ENCODE peak calls at places on chromosomes 13 and 19, in four cellular contexts. One of them, this sample, is unnamed.

GRCh38 chr13:41458939-41459753 is 1.8 kb downstream of the RGCC start:
- DNase-seq in osteoblast: peak; percentile 95
- DNase-seq in GM23248: peak; percentile 84
- DNase-seq in GM23338: peak; percentile 70
- DNase-seq in this sample: peak; percentile 88

GRCh38 chr13:36526897-36527296 is 94.6 kb downstream of the CCNA1 start:
- DNase-seq in osteoblast: no peak
- DNase-seq in GM23248: no peak
- DNase-seq in GM23338: peak; percentile 21
- DNase-seq in this sample: no peak

GRCh38 chr13:100633461-100633860 is 41.1 kb downstream of the TMTC4 start:
- DNase-seq in osteoblast: peak; percentile 81
- DNase-seq in GM23248: peak; percentile 93
- DNase-seq in GM23338: no peak
- DNase-seq in this sample: no peak

GRCh38 chr13:97710797-97711196 is 242.7 kb upstream of the IPO5 start:
- DNase-seq in osteoblast: no peak
- DNase-seq in GM23248: no peak
- DNase-seq in GM23338: no peak
- DNase-seq in this sample: no peak

GRCh38 chr13:97284558-97284957 is 62.4 kb downstream of the MBNL2 start:
- DNase-seq in osteoblast: no peak
- DNase-seq in GM23248: peak; percentile 76
- DNase-seq in GM23338: no peak
- DNase-seq in this sample: no peak

GRCh38 chr13:33611016-33611805 is 206.7 kb upstream of the RFC3 start:
- DNase-seq in osteoblast: peak; percentile 67
- DNase-seq in GM23248: no peak
- DNase-seq in GM23338: peak; percentile 45
- DNase-seq in this sample: no peak

GRCh38 chr13:59680429-59681024 is 483.2 kb downstream of the DIAPH3 start:
- DNase-seq in osteoblast: peak; percentile 43
- DNase-seq in GM23248: peak; percentile 47
- DNase-seq in GM23338: peak; percentile 56
- DNase-seq in this sample: peak; percentile 71

GRCh38 chr13:30673669-30674521 is 56.2 kb downstream of the USPL1 start:
- DNase-seq in osteoblast: peak; percentile 96
- DNase-seq in GM23248: peak; percentile 93
- DNase-seq in GM23338: peak; percentile 85
- DNase-seq in this sample: peak; percentile 94

GRCh38 chr13:105914637-105915036 is 620.8 kb downstream of the EFNB2 start:
- DNase-seq in osteoblast: peak; percentile 22
- DNase-seq in GM23248: peak; percentile 72
- DNase-seq in GM23338: no peak
- DNase-seq in this sample: no peak

GRCh38 chr19:40466219-40467006 is at the start of gene SPTBN4:
- DNase-seq in osteoblast: peak; percentile 66
- DNase-seq in GM23248: peak; percentile 11
- DNase-seq in GM23338: no peak
- DNase-seq in this sample: no peak

GRCh38 chr13:63517376-63517775 is 2101.7 kb upstream of the PCDH20 start:
- DNase-seq in osteoblast: no peak
- DNase-seq in GM23248: no peak
- DNase-seq in GM23338: no peak
- DNase-seq in this sample: no peak

GRCh38 chr13:71935166-71935840 is 68.3 kb upstream of the DACH1 start:
- DNase-seq in osteoblast: no peak
- DNase-seq in GM23248: no peak
- DNase-seq in GM23338: no peak
- DNase-seq in this sample: no peak

GRCh38 chr19:6161271-6161850 is 25.9 kb downstream of the ACSBG2 start:
- DNase-seq in osteoblast: no peak
- DNase-seq in GM23248: peak; percentile 14
- DNase-seq in GM23338: peak; percentile 86
- DNase-seq in this sample: peak; percentile 97

GRCh38 chr13:48975101-48975925 is at the start of gene FNDC3A:
- DNase-seq in osteoblast: peak; percentile 96
- DNase-seq in GM23248: peak; percentile 77
- DNase-seq in GM23338: peak; percentile 89
- DNase-seq in this sample: no peak

GRCh38 chr13:37929308-37929707 is 59.7 kb upstream of the TRPC4 start:
- DNase-seq in osteoblast: no peak
- DNase-seq in GM23248: no peak
- DNase-seq in GM23338: no peak
- DNase-seq in this sample: no peak

GRCh38 chr13:80870186-80870585 is 529.3 kb upstream of the SPRY2 start:
- DNase-seq in osteoblast: no peak
- DNase-seq in GM23248: no peak
- DNase-seq in GM23338: no peak
- DNase-seq in this sample: no peak

GRCh38 chr13:42753697-42754096 is 27.7 kb upstream of the FAM216B start:
- DNase-seq in osteoblast: peak; percentile 43
- DNase-seq in GM23248: no peak
- DNase-seq in GM23338: no peak
- DNase-seq in this sample: no peak

GRCh38 chr13:98706446-98707110 is 45.9 kb downstream of the SLC15A1 start:
- DNase-seq in osteoblast: no peak
- DNase-seq in GM23248: no peak
- DNase-seq in GM23338: no peak
- DNase-seq in this sample: peak; percentile 70

GRCh38 chr13:50574731-50575130 is 268.8 kb downstream of the DLEU7 start:
- DNase-seq in osteoblast: peak; percentile 91
- DNase-seq in GM23248: peak; percentile 75
- DNase-seq in GM23338: no peak
- DNase-seq in this sample: no peak

GRCh38 chr13:102758842-102759241 is 14.7 kb downstream of the TEX30 start:
- DNase-seq in osteoblast: no peak
- DNase-seq in GM23248: no peak
- DNase-seq in GM23338: no peak
- DNase-seq in this sample: no peak

GRCh38 chr13:36818483-36819063 is 449 bp upstream of the RFXAP start:
- DNase-seq in osteoblast: no peak
- DNase-seq in GM23248: no peak
- DNase-seq in GM23338: no peak
- DNase-seq in this sample: peak; percentile 65

GRCh38 chr19:343941-344624 is 513 bp downstream of the MIER2 start:
- DNase-seq in osteoblast: peak; percentile 97
- DNase-seq in GM23248: peak; percentile 73
- DNase-seq in GM23338: peak; percentile 47
- DNase-seq in this sample: peak; percentile 70

GRCh38 chr13:71661921-71662320 is 205.1 kb downstream of the DACH1 start:
- DNase-seq in osteoblast: no peak
- DNase-seq in GM23248: no peak
- DNase-seq in GM23338: no peak
- DNase-seq in this sample: no peak

GRCh38 chr19:4647676-4648644 is 8.6 kb downstream of the TNFAIP8L1 start:
- DNase-seq in osteoblast: peak; percentile 97
- DNase-seq in GM23248: no peak
- DNase-seq in GM23338: peak; percentile 63
- DNase-seq in this sample: no peak

GRCh38 chr19:1261863-1262686 is 7.1 kb upstream of the CIRBP start:
- DNase-seq in osteoblast: peak; percentile 91
- DNase-seq in GM23248: peak; percentile 85
- DNase-seq in GM23338: no peak
- DNase-seq in this sample: peak; percentile 67

GRCh38 chr19:29675650-29676186 is 10.5 kb downstream of the PLEKHF1 start:
- DNase-seq in osteoblast: peak; percentile 62
- DNase-seq in GM23248: no peak
- DNase-seq in GM23338: no peak
- DNase-seq in this sample: no peak

GRCh38 chr19:4583961-4584669 is 24.6 kb upstream of the SEMA6B start:
- DNase-seq in osteoblast: peak; percentile 93
- DNase-seq in GM23248: peak; percentile 28
- DNase-seq in GM23338: peak; percentile 66
- DNase-seq in this sample: no peak

GRCh38 chr13:33319859-33320258 is 34.3 kb upstream of the STARD13 start:
- DNase-seq in osteoblast: no peak
- DNase-seq in GM23248: no peak
- DNase-seq in GM23338: no peak
- DNase-seq in this sample: no peak

GRCh38 chr13:24727731-24728601 is 36.0 kb upstream of the RNF17 start:
- DNase-seq in osteoblast: peak; percentile 98
- DNase-seq in GM23248: peak; percentile 95
- DNase-seq in GM23338: peak; percentile 90
- DNase-seq in this sample: peak; percentile 92

GRCh38 chr13:110137677-110138008 is 169.3 kb downstream of the COL4A1 start:
- DNase-seq in osteoblast: peak; percentile 81
- DNase-seq in GM23248: peak; percentile 44
- DNase-seq in GM23338: no peak
- DNase-seq in this sample: peak; percentile 73
- H2AFZ ChIP-seq in osteoblast: peak overlapping the region; percentile 69
- H2AFZ ChIP-seq in GM23248: peak overlapping the region; percentile 73
- H2AFZ ChIP-seq in GM23338: peak overlapping the region; percentile 97
- H2AFZ ChIP-seq in this sample: peak overlapping the region; percentile 84

GRCh38 chr19:50602935-50603334 is 34.7 kb upstream of the LRRC4B start:
- DNase-seq in osteoblast: no peak
- DNase-seq in GM23248: no peak
- DNase-seq in GM23338: no peak
- DNase-seq in this sample: no peak
- H2AFZ ChIP-seq in osteoblast: no peak overlapping the region
- H2AFZ ChIP-seq in GM23248: no peak overlapping the region
- H2AFZ ChIP-seq in GM23338: no peak overlapping the region
- H2AFZ ChIP-seq in this sample: no peak overlapping the region

DNA sequence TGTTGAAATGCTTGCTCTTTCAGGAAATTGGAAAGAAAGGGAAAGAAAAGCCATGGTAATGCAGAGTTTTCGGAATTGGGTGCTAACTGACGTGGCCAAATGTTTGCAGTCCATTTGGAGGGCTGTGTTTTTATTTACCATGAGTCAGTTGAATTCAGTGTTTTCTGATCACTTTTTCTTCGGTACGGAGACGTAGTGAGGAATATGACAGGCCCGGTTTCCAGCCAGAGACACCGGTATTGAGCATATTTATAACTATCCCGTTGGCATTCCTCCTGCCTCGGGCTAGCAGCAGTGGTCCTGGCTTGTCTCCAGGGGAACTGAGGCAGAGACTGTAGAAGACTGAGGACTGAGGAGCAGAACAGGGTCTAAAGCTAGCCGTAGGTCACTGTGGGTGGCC is 1.0 kb downstream of the CDC16 start:
- DNase-seq in osteoblast: no peak
- DNase-seq in GM23248: peak; percentile 53
- DNase-seq in GM23338: no peak
- DNase-seq in this sample: no peak
- H2AFZ ChIP-seq in osteoblast: peak overlapping the region; percentile 8
- H2AFZ ChIP-seq in GM23248: peak overlapping the region; percentile 91
- H2AFZ ChIP-seq in GM23338: no peak overlapping the region
- H2AFZ ChIP-seq in this sample: no peak overlapping the region

GRCh38 chr13:70107125-70107497 is 515 bp upstream of the ATXN8OS start:
- DNase-seq in osteoblast: no peak
- DNase-seq in GM23248: no peak
- DNase-seq in GM23338: no peak
- DNase-seq in this sample: no peak

GRCh38 chr13:70104481-70104880 is 3.1 kb upstream of the ATXN8OS start:
- DNase-seq in osteoblast: no peak
- DNase-seq in GM23248: no peak
- DNase-seq in GM23338: no peak
- DNase-seq in this sample: no peak

GRCh38 chr13:70107498-70108271 is at the start of gene ATXN8OS:
- DNase-seq in osteoblast: peak; percentile 3
- DNase-seq in GM23248: no peak
- DNase-seq in GM23338: peak; percentile 71
- DNase-seq in this sample: no peak

GRCh38 chr13:70108276-70108845 is at the start of gene KLHL1:
- DNase-seq in osteoblast: no peak
- DNase-seq in GM23248: no peak
- DNase-seq in GM23338: peak; percentile 20
- DNase-seq in this sample: no peak
- H2AFZ ChIP-seq in osteoblast: no peak within 1 kb of the TSS
- H2AFZ ChIP-seq in GM23248: no peak within 1 kb of the TSS
- H2AFZ ChIP-seq in GM23338: peak within 1 kb of the TSS; percentile 95
- H2AFZ ChIP-seq in this sample: no peak within 1 kb of the TSS

DNA sequence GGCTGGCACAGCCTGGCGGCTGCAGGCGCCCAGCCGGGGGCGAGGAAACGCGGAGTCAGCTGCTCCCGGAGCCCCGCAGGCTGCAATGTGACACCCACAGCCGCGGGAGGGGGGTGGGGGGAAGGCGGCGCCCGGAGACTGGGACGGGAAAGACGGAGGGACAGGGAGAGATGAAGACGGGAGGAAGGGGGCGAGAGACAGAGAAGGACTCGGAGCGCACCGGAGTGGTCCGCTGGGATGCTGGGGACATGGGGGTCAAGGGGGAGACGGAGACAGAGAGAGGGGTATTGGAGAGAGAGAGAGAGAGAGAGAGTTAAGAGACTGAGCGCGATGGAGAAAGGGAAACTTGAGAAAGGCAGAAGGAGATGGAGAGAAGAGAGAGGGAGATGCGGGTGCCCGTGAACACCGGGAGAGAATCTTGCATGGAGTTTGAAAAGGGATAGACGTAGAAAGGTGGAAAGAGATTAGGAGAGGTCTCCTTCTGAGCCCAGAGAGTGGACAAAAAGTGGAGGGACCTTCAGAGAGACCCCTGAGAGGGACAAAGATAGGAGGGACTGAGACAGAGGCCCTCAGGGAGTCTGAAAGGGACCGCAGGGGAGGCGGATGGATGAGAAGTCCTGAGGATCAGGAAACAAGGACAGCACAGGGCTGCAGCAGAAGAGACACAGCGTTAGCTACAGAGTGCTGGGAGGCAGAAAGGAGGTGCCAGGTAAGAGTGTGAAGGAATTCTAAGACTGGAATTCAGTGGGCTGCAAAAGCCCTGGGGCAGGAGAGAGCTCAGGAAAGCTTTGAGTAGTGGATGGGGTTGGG is 1.0 kb downstream of the SCN1B start:
- DNase-seq in osteoblast: peak; percentile 95
- DNase-seq in GM23248: peak; percentile 50
- DNase-seq in GM23338: peak; percentile 71
- DNase-seq in this sample: no peak
- H2AFZ ChIP-seq in osteoblast: peak overlapping the region; percentile 84
- H2AFZ ChIP-seq in GM23248: peak overlapping the region; percentile 80
- H2AFZ ChIP-seq in GM23338: peak overlapping the region; percentile 96
- H2AFZ ChIP-seq in this sample: no peak overlapping the region

GRCh38 chr13:26253262-26253786 is 605 bp upstream of the CDK8 start:
- DNase-seq in osteoblast: no peak
- DNase-seq in GM23248: no peak
- DNase-seq in GM23338: no peak
- DNase-seq in this sample: no peak
- H2AFZ ChIP-seq in osteoblast: peak overlapping the region; percentile 96
- H2AFZ ChIP-seq in GM23248: peak overlapping the region; percentile 92
- H2AFZ ChIP-seq in GM23338: peak overlapping the region; percentile 99
- H2AFZ ChIP-seq in this sample: peak overlapping the region; percentile 88

GRCh38 chr19:3503036-3503572 is 2.6 kb upstream of the DOHH start:
- DNase-seq in osteoblast: no peak
- DNase-seq in GM23248: peak; percentile 24
- DNase-seq in GM23338: no peak
- DNase-seq in this sample: no peak
- H2AFZ ChIP-seq in osteoblast: peak overlapping the region; percentile 35
- H2AFZ ChIP-seq in GM23248: no peak overlapping the region
- H2AFZ ChIP-seq in GM23338: no peak overlapping the region
- H2AFZ ChIP-seq in this sample: no peak overlapping the region